ENCODE peak calls at places on chromosomes 4 and X, in five cellular contexts. A is cardiac muscle cell, Z is psoas muscle, L is astrocyte of the spinal cord, C is ovary. U is an unnamed sample.

GRCh38 chrX:18951032-18951431 is 32.9 kb downstream of the PHKA2 start:
- DNase-seq in A (no peak), Z (no peak), L (no peak), C (no peak), U (no peak)

GRCh38 chrX:42385730-42386129 is 392.2 kb downstream of the PPP1R2C start:
- DNase-seq in A (no peak), Z (no peak), L (no peak), C (no peak), U (no peak)

GRCh38 chr4:125140966-125141495 is 173.7 kb upstream of the FAT4 start:
- DNase-seq in A (no peak), Z (no peak), L (peak), C (no peak), U (no peak)

GRCh38 chr4:169159614-169160013 is 111.1 kb downstream of the SH3RF1 start:
- DNase-seq in A (no peak), Z (no peak), L (peak), C (no peak), U (no peak)

GRCh38 chr4:167084326-167084725 is 150.0 kb downstream of the SPOCK3 start:
- DNase-seq in A (no peak), Z (no peak), L (no peak), C (no peak), U (no peak)

GRCh38 chr4:56215901-56216300 is 171.4 kb downstream of the AASDH start:
- DNase-seq in A (no peak), Z (no peak), L (peak), C (no peak), U (no peak)

GRCh38 chr4:33512397-33512796 is 2731.9 kb downstream of the ARAP2 start:
- DNase-seq in A (no peak), Z (no peak), L (no peak), C (no peak), U (no peak)

GRCh38 chr4:41108481-41108880 is 105.9 kb downstream of the APBB2 start:
- DNase-seq in A (no peak), Z (no peak), L (no peak), C (no peak), U (no peak)

GRCh38 chr4:15078682-15079642 is 76.7 kb downstream of the CPEB2 start:
- DNase-seq in A (no peak), Z (no peak), L (peak), C (no peak), U (no peak)

GRCh38 chr4:25843340-25844097 is 19.3 kb downstream of the SEL1L3 start:
- DNase-seq in A (no peak), Z (no peak), L (no peak), C (no peak), U (peak)

GRCh38 chr4:48490680-48491513 is 845 bp downstream of the ZAR1 start:
- DNase-seq in A (no peak), Z (no peak), L (no peak), C (no peak), U (no peak)

GRCh38 chr4:99790796-99791617 is 25.6 kb upstream of the DAPP1 start:
- DNase-seq in A (no peak), Z (no peak), L (peak), C (no peak), U (no peak)

GRCh38 chr4:18318682-18319410 is 297.3 kb upstream of the LCORL start:
- DNase-seq in A (no peak), Z (no peak), L (no peak), C (peak), U (no peak)

GRCh38 chr4:87387237-87387636 is 3.8 kb downstream of the HSD17B11 start:
- DNase-seq in A (no peak), Z (no peak), L (no peak), C (no peak), U (no peak)

GRCh38 chrX:153966841-153967535 is 4.6 kb downstream of the HCFC1 start:
- DNase-seq in A (no peak), Z (peak), L (no peak), C (no peak), U (peak)

GRCh38 chrX:122055979-122056715 is 1008.7 kb downstream of the GLUD2 start:
- DNase-seq in A (no peak), Z (no peak), L (no peak), C (no peak), U (no peak)

GRCh38 chrX:110315541-110315940 is 2.3 kb downstream of the AMMECR1 start:
- DNase-seq in A (no peak), Z (no peak), L (no peak), C (no peak), U (no peak)

GRCh38 chr4:17276821-17277220 is 235.1 kb downstream of the QDPR start:
- DNase-seq in A (no peak), Z (no peak), L (peak), C (peak), U (no peak)

GRCh38 chrX:103063191-103063845 is 653 bp downstream of the BEX1 start:
- DNase-seq in A (peak), Z (no peak), L (peak), C (peak), U (no peak)

GRCh38 chr4:138734746-138735145 is 280.8 kb upstream of the NOCT start:
- DNase-seq in A (no peak), Z (no peak), L (peak), C (no peak), U (no peak)

GRCh38 chr4:176478076-176478475 is 158.3 kb downstream of the SPCS3 start:
- DNase-seq in A (no peak), Z (no peak), L (no peak), C (no peak), U (no peak)

GRCh38 chr4:152591361-152591760 is 55.5 kb upstream of the FBXW7 start:
- DNase-seq in A (peak), Z (peak), L (peak), C (peak), U (peak)

GRCh38 chr4:146243141-146243882 is 29.0 kb downstream of the REELD1 start:
- DNase-seq in A (no peak), Z (peak), L (no peak), C (peak), U (no peak)

GRCh38 chrX:82208976-82209375 is 1007.1 kb downstream of the SH3BGRL start:
- DNase-seq in A (no peak), Z (no peak), L (no peak), C (no peak), U (no peak)

GRCh38 chr4:90357117-90357710 is 230.0 kb downstream of the CCSER1 start:
- DNase-seq in A (peak), Z (no peak), L (peak), C (no peak), U (no peak)

GRCh38 chrX:41245641-41246040 is 88.3 kb upstream of the DDX3X start:
- DNase-seq in A (no peak), Z (no peak), L (no peak), C (no peak), U (no peak)

GRCh38 chr4:77100234-77100633 is 24.4 kb upstream of the CCNI start:
- DNase-seq in A (no peak), Z (no peak), L (no peak), C (no peak), U (no peak)

GRCh38 chrX:127259742-127260141 is 440.2 kb downstream of the PRR32 start:
- DNase-seq in A (no peak), Z (no peak), L (no peak), C (no peak), U (no peak)

GRCh38 chr4:168744021-168744420 is 247.2 kb downstream of the PALLD start:
- DNase-seq in A (no peak), Z (no peak), L (peak), C (no peak), U (no peak)

GRCh38 chrX:107684956-107685385 is 56.7 kb downstream of the PRPS1 start:
- DNase-seq in A (peak), Z (peak), L (peak), C (no peak), U (peak)

DNA sequence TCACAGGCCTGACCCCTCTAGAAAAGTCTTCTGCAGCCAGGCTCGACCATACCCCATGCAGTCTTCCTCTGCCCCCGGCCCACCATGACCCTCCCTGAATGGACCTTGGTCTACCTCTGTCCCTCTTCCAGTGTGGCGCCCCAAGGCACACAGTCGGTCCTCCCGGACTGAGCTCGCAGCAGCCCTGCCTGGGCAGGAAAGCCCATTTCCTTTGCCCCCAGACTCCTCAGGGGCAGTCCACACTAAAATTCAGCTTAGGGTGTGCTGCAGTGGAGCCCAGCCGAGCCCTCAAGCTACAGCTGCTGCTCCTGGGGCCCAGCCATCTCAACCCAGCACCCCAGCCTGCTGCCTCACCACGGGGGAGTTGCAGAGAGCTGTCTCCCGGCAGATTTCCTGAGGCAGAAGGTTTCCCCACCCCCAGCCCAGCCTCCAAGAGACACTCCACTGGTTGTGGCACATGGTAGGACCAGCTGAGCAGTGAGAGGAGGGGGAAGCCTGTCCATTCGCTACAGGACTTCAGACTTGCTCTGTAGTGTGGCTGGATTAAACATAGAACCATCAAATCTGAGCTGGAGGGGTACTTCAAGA is 37.5 kb upstream of the IQSEC2 start:
- DNase-seq in A (no peak), Z (no peak), L (no peak), C (no peak), U (no peak)
- H3K4me3 ChIP-seq in A (no peak), Z (no peak), L (no peak), C (no peak), U (no peak)

GRCh38 chrX:50680990-50681389 is 133.0 kb downstream of the SHROOM4 start:
- DNase-seq in A (no peak), Z (no peak), L (no peak), C (no peak), U (no peak)
- TF ChIP-seq CTCF in A (peak), Z (peak), L (peak), C (no peak), U (no peak)

GRCh38 chr4:159282944-159283343 is 180.1 kb downstream of the RAPGEF2 start:
- DNase-seq in A (no peak), Z (no peak), L (no peak), C (no peak), U (no peak)
- H3K4me3 ChIP-seq in A (no peak), Z (no peak), L (no peak), C (no peak), U (no peak)

GRCh38 chr4:186475202-186475601 is 80.2 kb downstream of the MTNR1A start:
- DNase-seq in A (no peak), Z (no peak), L (no peak), C (no peak), U (no peak)

GRCh38 chr4:186471441-186471840 is 83.9 kb downstream of the MTNR1A start:
- DNase-seq in A (peak), Z (no peak), L (no peak), C (no peak), U (no peak)

GRCh38 chr4:186473933-186474332 is 81.4 kb downstream of the MTNR1A start:
- DNase-seq in A (no peak), Z (no peak), L (no peak), C (no peak), U (no peak)

GRCh38 chr4:186472948-186473347 is 82.4 kb downstream of the MTNR1A start:
- DNase-seq in A (peak), Z (no peak), L (peak), C (no peak), U (no peak)
- TF ChIP-seq CTCF in A (peak), Z (peak), L (peak), C (no peak), U (peak)

GRCh38 chr4:42633605-42634388 is 23.1 kb downstream of the ATP8A1 start:
- DNase-seq in A (no peak), Z (no peak), L (no peak), C (no peak), U (no peak)
- H3K4me3 ChIP-seq in A (no peak), Z (no peak), L (no peak), C (no peak), U (no peak)

GRCh38 chrX:15142084-15142715 is 127.7 kb downstream of the ASB9 start:
- DNase-seq in A (no peak), Z (no peak), L (peak), C (no peak), U (no peak)

GRCh38 chrX:15143825-15144121 is 126.1 kb downstream of the ASB9 start:
- DNase-seq in A (no peak), Z (no peak), L (no peak), C (no peak), U (no peak)

GRCh38 chrX:15150578-15150977 is 119.3 kb downstream of the ASB9 start:
- DNase-seq in A (no peak), Z (no peak), L (no peak), C (no peak), U (no peak)

GRCh38 chrX:15143050-15143824 is 126.6 kb downstream of the ASB9 start:
- DNase-seq in A (peak), Z (no peak), L (peak), C (peak), U (no peak)

GRCh38 chrX:15146515-15146914 is 123.4 kb downstream of the ASB9 start:
- DNase-seq in A (peak), Z (no peak), L (peak), C (no peak), U (no peak)
- TF ChIP-seq CTCF in A (peak), Z (peak), L (peak), C (no peak), U (no peak)

GRCh38 chr4:147480502-147480890 is 401 bp upstream of the EDNRA start:
- DNase-seq in A (no peak), Z (no peak), L (no peak), C (peak), U (no peak)

GRCh38 chr4:147480891-147481576 is at the start of gene EDNRA:
- DNase-seq in A (peak), Z (peak), L (peak), C (peak), U (no peak)

GRCh38 chr4:147479817-147480216 is 1.1 kb upstream of the EDNRA start:
- DNase-seq in A (no peak), Z (no peak), L (peak), C (peak), U (no peak)

GRCh38 chr4:147481577-147482109 is 746 bp downstream of the EDNRA start:
- DNase-seq in A (peak), Z (no peak), L (peak), C (peak), U (no peak)

DNA sequence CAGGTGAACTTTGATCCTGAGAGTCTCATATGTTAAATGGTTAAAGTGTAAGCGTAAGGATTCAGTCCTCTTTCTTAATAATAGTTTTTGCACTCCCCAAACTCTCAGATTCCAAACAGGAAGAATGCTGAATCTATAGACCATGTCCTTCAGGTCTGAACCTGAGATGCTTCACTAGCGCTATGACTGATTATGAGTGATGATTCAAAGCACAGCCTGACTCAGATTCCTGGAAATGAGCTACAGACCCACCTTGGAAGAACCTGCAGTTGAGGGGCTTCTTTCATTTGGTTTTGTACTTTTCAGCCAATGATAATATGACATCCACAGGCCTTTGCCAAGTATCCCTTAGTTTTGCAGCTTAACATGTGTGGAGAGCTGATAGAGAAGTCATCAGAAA is 1.4 kb downstream of the EDNRA start:
- DNase-seq in A (no peak), Z (no peak), L (peak), C (no peak), U (no peak)
- H3K4me3 ChIP-seq in A (peak), Z (peak), L (peak), C (peak), U (peak)

DNA sequence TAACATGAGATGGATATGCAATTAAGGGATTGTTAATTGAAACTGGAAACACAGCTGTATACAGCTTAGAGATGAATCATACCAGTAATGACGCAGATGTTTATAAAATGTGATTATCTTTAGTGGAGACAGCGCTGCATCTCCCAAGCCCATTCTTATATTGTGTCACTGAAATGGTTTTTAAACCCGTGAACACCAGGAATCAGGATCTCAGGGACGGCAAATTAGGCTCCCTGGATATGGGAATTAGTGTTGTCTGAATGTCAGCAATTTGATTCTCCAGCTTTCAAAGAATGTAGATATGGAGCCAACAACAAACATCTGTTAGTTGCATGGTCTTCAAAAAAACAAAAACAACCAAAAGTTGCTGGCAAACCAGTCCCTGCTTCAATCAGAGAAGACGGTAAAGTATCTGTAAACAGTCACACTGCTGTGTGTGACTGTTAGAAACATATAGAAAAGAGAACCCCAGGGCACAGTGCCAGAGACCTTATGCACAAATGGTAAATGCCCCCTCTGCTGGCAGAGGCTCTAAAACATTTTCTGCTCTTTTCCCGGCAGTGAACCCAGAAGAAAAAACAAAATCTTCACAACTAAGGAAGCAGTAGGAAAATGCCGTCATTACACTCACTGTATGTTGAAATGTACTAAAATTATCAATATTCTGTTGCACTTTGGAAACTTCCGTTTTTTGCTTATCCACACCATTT is 351.9 kb upstream of the FTHL17 start:
- DNase-seq in A (peak), Z (no peak), L (peak), C (peak), U (no peak)
- TF ChIP-seq CTCF in A (peak), Z (peak), L (peak), C (no peak), U (no peak)

DNA sequence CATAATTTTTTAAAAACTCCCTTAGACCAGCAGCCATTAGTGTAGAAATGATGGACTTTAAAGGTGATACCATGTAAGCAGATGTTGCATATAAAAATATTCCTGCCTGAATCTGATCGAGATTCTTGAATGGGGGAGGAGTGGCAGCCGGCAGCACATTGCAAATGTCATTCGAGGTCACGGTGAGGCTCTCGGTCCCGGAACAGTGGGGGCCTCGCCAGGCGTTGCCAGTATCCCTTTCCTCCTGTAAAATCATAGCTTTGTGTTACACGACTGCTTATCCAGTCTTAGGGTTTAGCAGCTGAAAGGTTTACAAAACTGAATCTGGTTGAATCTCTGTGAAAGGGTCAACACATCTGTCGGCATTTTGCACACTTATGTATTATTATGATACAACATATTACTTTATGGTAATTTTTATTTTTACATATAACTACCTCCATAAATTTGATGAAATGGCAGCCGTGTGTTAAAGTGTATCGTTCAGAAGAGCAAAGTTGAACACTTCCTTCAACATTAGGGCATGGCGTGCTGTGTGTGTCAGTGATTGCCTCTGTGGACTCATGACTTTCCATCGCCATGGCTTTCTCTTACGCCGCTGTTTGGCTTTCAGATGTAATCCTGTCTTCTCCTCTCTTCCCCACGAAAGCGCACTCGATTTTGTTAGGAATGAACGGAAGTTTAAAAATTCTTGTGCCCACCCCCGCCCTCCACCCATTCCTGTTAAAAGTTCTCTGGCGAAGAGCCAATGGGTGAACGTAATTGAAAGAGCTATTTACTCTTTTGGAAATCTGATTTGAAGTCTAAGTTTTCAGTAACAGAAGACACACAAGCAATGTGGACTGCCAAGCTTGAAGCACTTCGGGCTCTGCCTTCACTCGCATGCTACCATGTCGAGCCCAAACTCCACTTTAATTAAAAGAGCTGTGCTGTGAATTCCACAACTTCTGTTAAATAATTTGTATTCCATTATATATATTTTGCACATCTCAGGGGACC is 114.9 kb downstream of the STOX2 start:
- DNase-seq in A (no peak), Z (no peak), L (no peak), C (no peak), U (no peak)
- H3K4me3 ChIP-seq in A (no peak), Z (peak), L (no peak), C (no peak), U (no peak)

GRCh38 chr4:84578540-84579409 is 4.2 kb upstream of the CDS1 start:
- DNase-seq in A (peak), Z (no peak), L (peak), C (no peak), U (no peak)
- TF ChIP-seq CTCF in A (peak), Z (no peak), L (peak), C (no peak), U (no peak)

U was measured in sigmoid colon.